ENCODE peak calls at places on chromosomes 2 and 18, in six cellular contexts. W is psoas muscle, U is left ventricle myocardium inferior, M is kidney, P is cardiac muscle cell, I is SJSA1. F is an unnamed sample.

GRCh38 chr2:86078801-86079545 is 26.7 kb downstream of the POLR1A start:
- DNase-seq in W (no peak), U (no peak), M (no peak), P (peak), I (no peak), F (no peak)

GRCh38 chr2:12173271-12173942 is 427.0 kb downstream of the LPIN1 start:
- DNase-seq in W (no peak), U (no peak), M (no peak), P (no peak), I (no peak), F (no peak)

GRCh38 chr2:105718846-105719432 is 25.8 kb upstream of the NCK2 start:
- DNase-seq in W (no peak), U (no peak), M (no peak), P (no peak), I (no peak), F (no peak)

GRCh38 chr2:206718296-206718695 is at the start of gene DYTN:
- DNase-seq in W (no peak), U (no peak), M (no peak), P (no peak), I (no peak), F (no peak)

GRCh38 chr2:53077413-53077812 is 690.2 kb upstream of the CHAC2 start:
- DNase-seq in W (no peak), U (no peak), M (no peak), P (no peak), I (no peak), F (no peak)

GRCh38 chr18:54700580-54700979 is 109.5 kb downstream of the DYNAP start:
- DNase-seq in W (no peak), U (no peak), M (no peak), P (no peak), I (no peak), F (no peak)

GRCh38 chr2:120935339-120936313 is 200.0 kb downstream of the GLI2 start:
- DNase-seq in W (no peak), U (no peak), M (peak), P (peak), I (peak), F (no peak)

GRCh38 chr18:58694720-58695468 is 23.6 kb downstream of the MALT1 start:
- DNase-seq in W (no peak), U (no peak), M (no peak), P (no peak), I (no peak), F (no peak)

GRCh38 chr2:57809230-57809629 is 237.4 kb upstream of the VRK2 start:
- DNase-seq in W (no peak), U (no peak), M (no peak), P (no peak), I (no peak), F (no peak)

GRCh38 chr2:94982661-94983060 is 42.8 kb upstream of the MAL start:
- DNase-seq in W (no peak), U (no peak), M (no peak), P (no peak), I (no peak), F (no peak)

GRCh38 chr2:239602290-239603282 is 201.8 kb upstream of the HDAC4 start:
- DNase-seq in W (peak), U (no peak), M (no peak), P (no peak), I (peak), F (peak)

GRCh38 chr2:130821867-130822266 is 14.8 kb upstream of the ARHGEF4 start:
- DNase-seq in W (no peak), U (no peak), M (no peak), P (no peak), I (no peak), F (no peak)

GRCh38 chr2:797556-797955 is 120.3 kb upstream of the TMEM18 start:
- DNase-seq in W (no peak), U (no peak), M (no peak), P (no peak), I (no peak), F (no peak)

GRCh38 chr2:10499911-10500521 is 51.9 kb upstream of the ODC1 start:
- DNase-seq in W (no peak), U (no peak), M (peak), P (no peak), I (peak), F (no peak)

GRCh38 chr2:232351686-232352510 is 26.7 kb upstream of the ALPP start:
- DNase-seq in W (peak), U (no peak), M (no peak), P (no peak), I (no peak), F (peak)

GRCh38 chr2:232483923-232484627 is 3.6 kb downstream of the ECEL1 start:
- DNase-seq in W (peak), U (peak), M (peak), P (no peak), I (no peak), F (peak)

GRCh38 chr2:174522553-174522952 is 35.7 kb upstream of the GPR155 start:
- DNase-seq in W (no peak), U (no peak), M (no peak), P (no peak), I (no peak), F (no peak)

GRCh38 chr2:176103634-176104337 is 3.3 kb upstream of the HOXD11 start:
- DNase-seq in W (no peak), U (no peak), M (peak), P (no peak), I (no peak), F (no peak)

GRCh38 chr2:8906208-8906607 is 68.8 kb upstream of the KIDINS220 start:
- DNase-seq in W (no peak), U (no peak), M (no peak), P (no peak), I (no peak), F (no peak)

GRCh38 chr2:232368311-232368731 is 10.2 kb upstream of the ALPP start:
- DNase-seq in W (no peak), U (no peak), M (no peak), P (no peak), I (no peak), F (no peak)

GRCh38 chr2:166239548-166239947 is 111.7 kb upstream of the SCN1A start:
- DNase-seq in W (no peak), U (no peak), M (no peak), P (no peak), I (peak), F (no peak)

GRCh38 chr2:47031909-47032668 is 116.5 kb upstream of the MCFD2 start:
- DNase-seq in W (no peak), U (no peak), M (no peak), P (no peak), I (no peak), F (no peak)

GRCh38 chr2:47032773-47033101 is 117.1 kb upstream of the MCFD2 start:
- DNase-seq in W (no peak), U (no peak), M (no peak), P (no peak), I (no peak), F (no peak)

GRCh38 chr2:47034973-47035609 is 119.5 kb upstream of the MCFD2 start:
- DNase-seq in W (no peak), U (peak), M (no peak), P (no peak), I (peak), F (peak)

GRCh38 chr2:47035615-47036488 is 119.3 kb downstream of the STPG4 start:
- DNase-seq in W (no peak), U (no peak), M (no peak), P (peak), I (no peak), F (no peak)

GRCh38 chr2:47033102-47033880 is 117.7 kb upstream of the MCFD2 start:
- DNase-seq in W (no peak), U (no peak), M (no peak), P (no peak), I (no peak), F (no peak)
- H3K4me3 ChIP-seq in W (peak), U (peak), M (no peak), P (no peak), I (no peak), F (no peak)

DNA sequence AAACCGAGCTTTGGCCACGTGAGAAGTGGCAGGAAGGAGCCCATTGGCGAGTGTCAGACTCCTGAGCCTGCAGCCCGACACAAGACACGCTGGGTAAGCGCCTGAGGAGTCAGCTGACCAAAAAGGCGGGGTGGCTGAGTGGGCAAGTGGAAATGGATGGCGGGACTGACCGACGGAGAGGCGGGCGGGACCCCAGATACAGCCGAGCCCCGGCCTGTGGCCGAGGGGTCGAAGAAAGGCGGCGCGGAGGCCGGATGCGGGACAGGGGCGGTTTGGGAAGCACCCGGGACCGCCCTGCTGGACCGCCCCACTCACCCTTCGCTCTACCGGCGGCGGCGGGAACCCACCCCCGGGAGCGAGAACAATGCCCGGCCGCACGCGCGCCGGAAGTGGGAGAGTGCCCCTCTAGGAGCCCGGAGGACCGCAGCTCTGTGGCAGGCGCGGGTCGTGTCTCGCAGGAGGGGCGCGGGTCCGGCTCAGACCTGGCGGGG is 22.8 kb downstream of the ZSCAN30 start:
- DNase-seq in W (peak), U (peak), M (peak), P (no peak), I (no peak), F (peak)
- H3K4me3 ChIP-seq in W (peak), U (peak), M (peak), P (no peak), I (no peak), F (peak)

DNA sequence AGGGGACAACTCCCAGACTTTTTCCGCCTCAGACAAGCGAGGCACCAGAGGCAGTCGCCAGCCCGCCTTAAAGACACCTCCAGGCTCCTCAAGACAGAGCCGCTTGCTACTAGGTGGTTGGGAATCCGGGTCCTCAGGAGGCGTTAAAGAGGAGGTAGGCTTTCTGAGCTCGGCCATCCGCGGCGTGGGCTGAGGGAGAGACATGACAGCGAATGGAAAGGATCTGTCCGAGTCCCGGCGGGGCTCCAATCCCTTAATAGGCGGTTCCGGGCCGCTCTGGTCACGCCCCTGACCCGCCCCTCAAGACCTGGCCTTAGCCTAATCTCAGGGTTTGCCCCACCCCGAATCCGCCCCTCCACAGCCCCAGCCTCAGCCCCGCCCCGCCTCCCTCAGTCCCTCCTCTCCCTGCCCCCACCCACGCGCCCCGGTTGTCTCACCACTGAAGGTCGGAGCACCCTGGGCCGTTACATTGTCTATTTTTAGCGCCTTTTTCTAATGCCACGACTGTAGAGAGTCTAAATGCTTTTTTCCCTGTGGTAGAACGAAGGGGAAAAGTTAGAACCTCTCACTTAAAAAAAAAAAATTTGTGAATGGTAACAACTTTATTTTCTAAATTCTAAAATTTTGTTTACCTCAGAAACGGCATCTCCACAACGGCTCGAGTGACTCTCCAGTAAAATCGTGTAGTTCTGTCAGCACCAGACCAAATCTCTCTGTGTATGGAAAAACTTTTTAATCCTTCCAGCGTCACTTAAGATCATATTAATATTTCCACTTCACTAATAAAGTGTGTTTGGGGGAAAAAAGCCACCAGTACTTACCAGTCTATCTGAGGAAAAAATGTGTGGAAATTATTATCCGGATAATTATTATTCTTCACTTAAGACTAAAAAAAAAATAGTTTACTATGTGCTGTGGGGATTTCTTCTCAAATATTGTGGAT is at the start of gene RAD51AP2:
- DNase-seq in W (peak), U (peak), M (peak), P (peak), I (peak), F (peak)
- H3K4me3 ChIP-seq in W (peak), U (peak), M (peak), P (peak), I (peak), F (peak)

GRCh38 chr2:102070058-102070642 is 72.4 kb upstream of the IL1R1 start:
- DNase-seq in W (peak), U (peak), M (peak), P (no peak), I (no peak), F (peak)
- H3K4me3 ChIP-seq in W (peak), U (peak), M (peak), P (no peak), I (peak), F (peak)

GRCh38 chr2:160940271-160940670 is 220.0 kb upstream of the TANK start:
- DNase-seq in W (no peak), U (no peak), M (no peak), P (no peak), I (no peak), F (no peak)

GRCh38 chr2:160942505-160943125 is 217.6 kb upstream of the TANK start:
- DNase-seq in W (peak), U (no peak), M (no peak), P (no peak), I (no peak), F (no peak)

GRCh38 chr2:160943429-160943828 is 216.8 kb upstream of the TANK start:
- DNase-seq in W (no peak), U (no peak), M (no peak), P (no peak), I (no peak), F (no peak)

GRCh38 chr2:160940699-160941098 is 219.5 kb upstream of the TANK start:
- DNase-seq in W (no peak), U (no peak), M (no peak), P (no peak), I (no peak), F (no peak)

GRCh38 chr2:160941290-160941846 is 218.9 kb upstream of the TANK start:
- DNase-seq in W (no peak), U (no peak), M (no peak), P (no peak), I (no peak), F (no peak)
- H3K4me3 ChIP-seq in W (no peak), U (no peak), M (no peak), P (no peak), I (no peak), F (no peak)

DNA sequence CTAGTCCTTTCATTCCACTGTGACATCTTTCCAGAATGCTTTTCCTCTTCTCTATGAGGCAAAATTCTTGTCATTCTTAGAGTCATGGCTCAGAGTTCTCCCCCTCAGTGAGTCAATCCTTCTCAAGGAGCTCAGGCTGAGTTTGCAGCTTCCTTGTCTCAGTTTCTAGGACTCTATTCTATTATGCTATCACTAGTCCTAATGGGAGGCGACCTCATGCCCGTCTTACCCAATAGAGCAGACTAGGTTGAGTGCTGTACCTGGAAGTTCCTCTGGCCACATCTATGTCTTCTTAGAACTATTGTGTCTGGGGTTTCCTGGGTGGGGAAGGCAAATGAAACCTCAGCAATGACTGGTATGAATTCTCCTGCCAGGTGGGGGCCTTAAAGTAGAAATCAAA is 51.5 kb downstream of the HAUS1 start:
- DNase-seq in W (no peak), U (no peak), M (no peak), P (no peak), I (peak), F (no peak)
- H3K4me3 ChIP-seq in W (no peak), U (no peak), M (no peak), P (no peak), I (no peak), F (no peak)

DNA sequence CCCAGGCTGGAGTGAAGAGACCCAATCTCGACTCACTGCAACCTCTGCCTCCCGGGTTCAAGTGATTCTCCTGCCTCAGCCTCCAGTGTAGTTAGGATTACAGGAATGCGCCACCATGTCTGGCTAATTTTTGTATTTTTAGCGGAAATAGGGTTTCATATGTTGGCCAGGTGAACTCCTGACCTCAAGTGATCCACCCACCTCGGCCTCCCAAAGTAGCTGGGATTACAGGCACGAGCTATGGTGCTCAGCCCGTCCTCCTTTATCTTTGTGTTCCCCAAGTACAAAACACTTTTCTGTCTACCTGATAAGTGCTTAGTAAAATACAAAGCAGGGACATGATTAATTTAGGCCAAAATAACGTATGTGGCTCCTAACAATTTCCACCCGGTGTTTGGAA is 91.2 kb upstream of the STK17B start:
- DNase-seq in W (no peak), U (no peak), M (no peak), P (no peak), I (no peak), F (no peak)
- H3K4me3 ChIP-seq in W (no peak), U (no peak), M (no peak), P (no peak), I (no peak), F (no peak)